ENCODE peak calls at places on chromosomes 7 and 10, in eight cellular contexts. C is mucosa of descending colon; T is astrocyte of the cerebellum; J is WTC11; E is nephron progenitor cell; X is CD4-positive, alpha-beta T cell; F is endothelial cell; M is dorsolateral prefrontal cortex. O is an unnamed sample.

GRCh38 chr7:88465586-88465985 is 158.9 kb upstream of the STEAP4 start:
- DNase-seq in C (no peak), T (no peak), J (no peak), E (no peak), X (no peak), F (no peak), M (no peak), O (no peak)

GRCh38 chr7:106126170-106126938 is 14.2 kb upstream of the SYPL1 start:
- DNase-seq in C (no peak), T (no peak), J (no peak), E (no peak), X (peak), F (no peak), M (no peak), O (no peak)

GRCh38 chr7:99828818-99829217 is 1.0 kb downstream of the CYP3A43 start:
- DNase-seq in C (no peak), T (no peak), J (no peak), E (no peak), X (no peak), F (no peak), M (no peak), O (no peak)

GRCh38 chr7:151948039-151948438 is 8.2 kb upstream of the GALNTL5 start:
- DNase-seq in C (no peak), T (no peak), J (no peak), E (no peak), X (no peak), F (no peak), M (no peak), O (no peak)

GRCh38 chr10:131948501-131948900 is 33.2 kb downstream of the BNIP3 start:
- DNase-seq in C (no peak), T (no peak), J (no peak), E (no peak), X (no peak), F (no peak), M (no peak), O (no peak)

GRCh38 chr7:84838857-84839256 is 348.0 kb downstream of the SEMA3D start:
- DNase-seq in C (no peak), T (no peak), J (no peak), E (no peak), X (no peak), F (no peak), M (no peak), O (no peak)

GRCh38 chr10:48455055-48455391 is 148.5 kb downstream of the MAPK8 start:
- DNase-seq in C (peak), T (no peak), J (no peak), E (peak), X (no peak), F (no peak), M (no peak), O (no peak)

GRCh38 chr10:129544205-129545202 is 77.5 kb downstream of the MGMT start:
- DNase-seq in C (no peak), T (no peak), J (no peak), E (no peak), X (no peak), F (no peak), M (no peak), O (no peak)

GRCh38 chr10:128551475-128551874 is 425.3 kb upstream of the MKI67 start:
- DNase-seq in C (no peak), T (no peak), J (no peak), E (no peak), X (no peak), F (no peak), M (no peak), O (peak)

GRCh38 chr7:45890902-45891461 is 2.7 kb downstream of the IGFBP1 start:
- DNase-seq in C (no peak), T (peak), J (no peak), E (peak), X (no peak), F (no peak), M (no peak), O (no peak)

GRCh38 chr10:133132711-133133291 is 27.2 kb upstream of the KNDC1 start:
- DNase-seq in C (peak), T (no peak), J (no peak), E (no peak), X (no peak), F (no peak), M (peak), O (no peak)
- TF ChIP-seq CTCF in C (no peak), T (no peak), J (no peak), E (no peak), X (no peak), F (no peak), M (no peak), O (no peak)

GRCh38 chr10:104642311-104643022 is 1.4 kb downstream of the SORCS3 start:
- DNase-seq in C (peak), T (peak), J (peak), E (peak), X (no peak), F (peak), M (peak), O (no peak)
- TF ChIP-seq CTCF in C (no peak), T (peak), J (peak), E (peak), X (no peak), F (peak), M (peak), O (peak)

GRCh38 chr7:52961084-52961483 is 74.3 kb upstream of the POM121L12 start:
- DNase-seq in C (no peak), T (no peak), J (no peak), E (no peak), X (no peak), F (no peak), M (no peak), O (no peak)

GRCh38 chr7:52959878-52960660 is 75.4 kb upstream of the POM121L12 start:
- DNase-seq in C (no peak), T (no peak), J (no peak), E (no peak), X (no peak), F (no peak), M (no peak), O (no peak)

GRCh38 chr7:52959336-52959735 is 76.1 kb upstream of the POM121L12 start:
- DNase-seq in C (no peak), T (no peak), J (no peak), E (no peak), X (no peak), F (no peak), M (no peak), O (no peak)

GRCh38 chr7:52958621-52959140 is 76.8 kb upstream of the POM121L12 start:
- DNase-seq in C (no peak), T (no peak), J (no peak), E (no peak), X (no peak), F (no peak), M (no peak), O (no peak)

DNA sequence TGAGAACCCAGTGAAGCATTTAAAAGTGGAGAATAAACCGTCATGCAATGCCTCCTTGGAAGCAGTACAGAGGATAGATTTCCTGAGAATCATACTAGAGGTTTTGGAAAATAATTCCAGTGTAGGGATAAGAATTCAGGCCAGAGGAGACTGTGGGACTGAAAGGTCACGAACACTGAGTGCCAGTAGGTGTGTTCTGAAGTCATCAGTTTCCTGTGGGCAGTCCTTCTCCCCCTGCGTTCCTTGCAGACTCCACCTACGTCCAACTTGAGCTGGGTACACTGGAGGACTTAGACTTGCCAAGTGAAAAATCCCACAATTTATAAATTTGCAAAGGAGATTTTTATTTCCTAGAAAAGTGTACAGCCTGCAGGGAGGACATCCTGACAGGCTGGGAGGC is 73.0 kb upstream of the POM121L12 start:
- DNase-seq in C (no peak), T (no peak), J (no peak), E (no peak), X (no peak), F (no peak), M (no peak), O (no peak)
- TF ChIP-seq CTCF in C (no peak), T (no peak), J (no peak), E (no peak), X (no peak), F (no peak), M (no peak), O (no peak)

DNA sequence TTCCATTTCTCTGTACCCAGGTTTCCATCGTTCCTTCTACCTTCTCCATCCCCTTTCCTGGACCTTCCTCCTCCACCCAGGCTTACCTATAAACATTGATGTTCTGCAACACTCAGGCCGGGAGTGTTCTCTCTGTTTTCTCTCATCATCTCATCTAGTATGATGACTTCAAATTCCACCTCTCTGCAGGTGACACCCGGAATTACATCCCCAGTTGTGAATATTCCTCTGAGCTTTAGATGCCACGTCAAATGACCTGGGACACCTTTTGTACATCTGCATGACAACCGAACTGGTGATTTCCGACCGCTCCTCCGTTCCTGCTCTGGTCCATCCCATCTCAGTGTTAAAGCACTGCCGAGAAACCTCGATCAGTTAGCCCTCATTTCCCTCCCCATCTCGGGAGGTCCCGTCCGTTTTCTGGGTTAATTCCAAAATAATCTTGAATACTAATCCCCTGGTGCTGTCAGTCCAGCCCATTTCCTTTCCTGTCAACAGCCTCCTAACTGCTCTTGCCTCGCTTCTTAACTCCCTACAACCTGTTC is 76.7 kb upstream of the SAMD8 start:
- DNase-seq in C (no peak), T (no peak), J (no peak), E (no peak), X (no peak), F (no peak), M (no peak), O (no peak)
- TF ChIP-seq CTCF in C (no peak), T (no peak), J (no peak), E (no peak), X (no peak), F (no peak), M (no peak), O (no peak)

GRCh38 chr10:6136215-6137201 is 47.7 kb downstream of the RBM17 start:
- DNase-seq in C (no peak), T (peak), J (no peak), E (no peak), X (no peak), F (no peak), M (peak), O (no peak)
- TF ChIP-seq CTCF in C (no peak), T (no peak), J (no peak), E (no peak), X (no peak), F (no peak), M (no peak), O (no peak)

DNA sequence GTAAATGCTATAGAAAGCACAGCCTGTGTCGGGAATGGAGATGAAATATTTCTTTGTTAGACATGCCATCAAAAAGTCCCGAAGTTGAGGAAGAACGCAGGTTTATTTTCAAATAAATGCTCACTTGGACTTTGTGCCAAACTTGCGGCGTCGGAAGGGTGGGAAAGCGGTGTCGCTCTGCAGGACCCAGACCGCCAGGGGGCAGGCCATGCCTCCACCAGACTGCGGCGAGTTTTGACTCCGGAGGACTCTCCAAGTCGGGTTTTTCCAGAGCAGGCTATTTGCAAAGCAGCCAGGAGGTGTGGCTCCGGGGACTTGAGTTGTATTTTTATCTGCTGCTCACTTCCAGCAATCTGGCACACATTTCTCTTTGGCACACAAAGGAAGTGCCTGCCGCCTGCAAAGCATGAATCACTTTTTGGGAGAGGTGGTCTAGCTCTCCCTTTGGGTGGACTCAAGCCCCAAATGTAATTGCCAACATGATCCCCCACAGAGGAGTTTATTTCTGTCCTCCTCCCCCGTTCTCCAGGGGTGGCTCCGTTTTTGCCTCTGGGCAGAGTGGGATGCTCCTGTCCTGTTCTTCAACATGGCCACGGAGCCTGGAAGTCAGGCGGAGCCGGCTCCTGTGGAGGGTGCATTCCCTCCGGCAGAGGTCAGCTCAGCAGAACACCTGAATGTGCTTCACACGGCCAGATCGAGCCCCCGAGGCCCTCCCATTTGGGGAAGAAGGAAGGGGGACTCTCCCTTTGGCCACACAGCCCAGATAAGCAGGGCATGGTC is 82.3 kb upstream of the GPR26 start:
- DNase-seq in C (peak), T (peak), J (peak), E (peak), X (no peak), F (peak), M (peak), O (peak)
- TF ChIP-seq CTCF in C (peak), T (peak), J (peak), E (peak), X (no peak), F (peak), M (peak), O (peak)

DNA sequence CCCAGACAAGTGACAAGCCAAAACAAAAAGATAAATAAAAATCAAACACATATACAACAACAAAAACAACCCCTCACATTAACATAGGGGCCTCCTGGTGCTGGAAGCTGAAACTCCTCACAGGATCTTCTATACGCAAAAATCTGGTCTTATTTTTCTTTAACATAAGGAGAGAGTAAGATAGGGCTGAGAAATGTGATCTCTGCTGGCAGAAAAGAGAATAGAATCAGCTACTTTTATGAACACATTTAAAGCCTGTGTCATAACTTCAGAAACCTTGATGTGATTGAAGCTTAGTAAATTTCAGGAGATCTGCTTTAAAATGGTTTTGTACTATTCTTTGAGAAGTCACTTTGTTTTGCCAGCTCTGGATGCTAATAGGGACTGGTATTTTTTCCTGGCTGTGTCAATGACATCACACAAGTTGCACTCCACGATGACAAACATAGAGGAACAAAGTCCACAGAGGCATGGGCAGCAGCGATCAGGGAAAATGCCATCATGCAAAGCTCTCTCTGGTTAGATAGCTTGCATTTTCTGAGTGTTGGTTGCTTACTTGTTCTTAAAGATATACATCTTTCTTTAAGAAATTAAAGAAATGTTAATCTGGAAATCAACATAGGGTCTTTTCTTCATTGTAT is 176.6 kb upstream of the SP4 start:
- DNase-seq in C (no peak), T (no peak), J (no peak), E (no peak), X (no peak), F (no peak), M (no peak), O (no peak)
- TF ChIP-seq CTCF in C (no peak), T (no peak), J (no peak), E (no peak), X (no peak), F (no peak), M (no peak), O (peak)

GRCh38 chr7:92409357-92409756 is 37.9 kb upstream of the GATAD1 start:
- DNase-seq in C (no peak), T (no peak), J (no peak), E (no peak), X (no peak), F (no peak), M (no peak), O (no peak)

GRCh38 chr7:92400013-92400412 is 47.3 kb upstream of the GATAD1 start:
- DNase-seq in C (no peak), T (no peak), J (no peak), E (no peak), X (no peak), F (no peak), M (no peak), O (no peak)

GRCh38 chr7:92402920-92403759 is 44.1 kb upstream of the GATAD1 start:
- DNase-seq in C (no peak), T (no peak), J (no peak), E (no peak), X (no peak), F (no peak), M (no peak), O (no peak)

GRCh38 chr7:92403760-92404074 is 43.6 kb upstream of the GATAD1 start:
- DNase-seq in C (no peak), T (no peak), J (no peak), E (no peak), X (no peak), F (no peak), M (no peak), O (no peak)

DNA sequence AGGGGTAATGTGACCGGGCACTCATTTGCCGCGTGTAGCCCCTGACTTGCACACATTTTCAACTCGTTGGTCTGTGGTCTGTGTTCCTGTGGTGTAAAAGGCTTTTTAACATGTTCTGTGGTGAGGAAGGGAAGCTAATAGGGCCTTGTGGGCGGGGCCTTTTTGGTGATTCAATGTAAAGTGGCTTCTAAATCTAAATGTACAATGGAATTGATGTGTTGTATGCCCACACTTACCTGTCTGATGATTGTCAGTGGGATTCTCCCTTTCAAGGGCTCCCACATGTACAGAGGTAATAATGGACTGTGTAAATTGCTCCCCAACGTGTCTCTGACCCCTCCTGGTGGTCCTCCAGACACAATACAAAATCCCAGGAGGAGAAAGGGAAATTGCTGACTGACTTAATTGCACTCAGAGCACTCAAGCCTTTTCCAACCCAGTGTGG is 43.1 kb upstream of the GATAD1 start:
- DNase-seq in C (no peak), T (no peak), J (no peak), E (no peak), X (no peak), F (no peak), M (no peak), O (no peak)
- TF ChIP-seq CTCF in C (no peak), T (no peak), J (no peak), E (no peak), X (no peak), F (no peak), M (no peak), O (no peak)

GRCh38 chr7:71235263-71235662 is 103.3 kb downstream of the GALNT17 start:
- DNase-seq in C (no peak), T (no peak), J (no peak), E (no peak), X (no peak), F (no peak), M (no peak), O (no peak)

GRCh38 chr7:71239517-71239916 is 107.6 kb downstream of the GALNT17 start:
- DNase-seq in C (no peak), T (no peak), J (no peak), E (no peak), X (no peak), F (no peak), M (no peak), O (no peak)

GRCh38 chr7:71237945-71238344 is 106.0 kb downstream of the GALNT17 start:
- DNase-seq in C (no peak), T (no peak), J (peak), E (peak), X (no peak), F (no peak), M (no peak), O (no peak)

GRCh38 chr7:71236488-71237179 is 104.7 kb downstream of the GALNT17 start:
- DNase-seq in C (no peak), T (no peak), J (peak), E (no peak), X (no peak), F (no peak), M (no peak), O (no peak)

GRCh38 chr7:71238541-71238940 is 106.6 kb downstream of the GALNT17 start:
- DNase-seq in C (no peak), T (no peak), J (no peak), E (no peak), X (no peak), F (no peak), M (no peak), O (no peak)
- TF ChIP-seq CTCF in C (no peak), T (no peak), J (no peak), E (no peak), X (no peak), F (no peak), M (no peak), O (no peak)

GRCh38 chr10:86102031-86102430 is 264.6 kb downstream of the GRID1 start:
- DNase-seq in C (no peak), T (no peak), J (no peak), E (no peak), X (no peak), F (no peak), M (no peak), O (no peak)
- TF ChIP-seq CTCF in C (no peak), T (no peak), J (no peak), E (no peak), X (no peak), F (no peak), M (no peak), O (no peak)

O was measured in LNCaP clone FGC.